ENCODE peak calls at places on chromosome 19, in nine cellular contexts. One of them, this sample, is unnamed.

GRCh38 chr19:4456843-4457653 is 546 bp downstream of the UBXN6 start:
- DNase-seq in mesothelial cell of epicardium: peak; percentile 75
- DNase-seq in HFF-Myc: no peak
- DNase-seq in epithelial cell of prostate: no peak
- DNase-seq in tibial artery: no peak
- DNase-seq in fibroblast of lung: peak; percentile 74
- DNase-seq in NCI-H446 treated with DMSO at 0.1 percent for 48 hours: no peak
- DNase-seq in NCI-H1105 treated with DMSO at 0.1 percent for 48 hours: peak; percentile 53
- DNase-seq in T-helper 17 cell: peak; percentile 35
- DNase-seq in this sample: no peak

GRCh38 chr19:40735003-40735771 is 15.1 kb downstream of the ACTMAP start:
- DNase-seq in NCI-H1105 treated with DMSO at 0.1 percent for 48 hours: no peak
- DNase-seq in HFF-Myc: no peak
- DNase-seq in fibroblast of lung: no peak
- DNase-seq in NCI-H446 treated with DMSO at 0.1 percent for 48 hours: no peak
- DNase-seq in epithelial cell of prostate: no peak
- DNase-seq in T-helper 17 cell: no peak
- DNase-seq in tibial artery: no peak
- DNase-seq in mesothelial cell of epicardium: no peak
- DNase-seq in this sample: no peak

GRCh38 chr19:15631817-15632216 is 8.9 kb upstream of the CYP4F3 start:
- DNase-seq in epithelial cell of prostate: no peak
- DNase-seq in mesothelial cell of epicardium: no peak
- DNase-seq in NCI-H1105 treated with DMSO at 0.1 percent for 48 hours: no peak
- DNase-seq in tibial artery: no peak
- DNase-seq in T-helper 17 cell: peak; percentile 30
- DNase-seq in HFF-Myc: no peak
- DNase-seq in NCI-H446 treated with DMSO at 0.1 percent for 48 hours: no peak
- DNase-seq in fibroblast of lung: no peak
- DNase-seq in this sample: no peak

GRCh38 chr19:5934779-5935472 is 20.9 kb downstream of the CAPS start:
- DNase-seq in NCI-H446 treated with DMSO at 0.1 percent for 48 hours: no peak
- DNase-seq in fibroblast of lung: peak; percentile 86
- DNase-seq in tibial artery: no peak
- DNase-seq in NCI-H1105 treated with DMSO at 0.1 percent for 48 hours: no peak
- DNase-seq in epithelial cell of prostate: no peak
- DNase-seq in T-helper 17 cell: no peak
- DNase-seq in mesothelial cell of epicardium: no peak
- DNase-seq in HFF-Myc: peak; percentile 75
- DNase-seq in this sample: no peak

GRCh38 chr19:11853358-11853757 is 4.8 kb downstream of the ZNF439 start:
- DNase-seq in tibial artery: no peak
- DNase-seq in HFF-Myc: no peak
- DNase-seq in fibroblast of lung: no peak
- DNase-seq in NCI-H446 treated with DMSO at 0.1 percent for 48 hours: no peak
- DNase-seq in mesothelial cell of epicardium: no peak
- DNase-seq in NCI-H1105 treated with DMSO at 0.1 percent for 48 hours: no peak
- DNase-seq in epithelial cell of prostate: no peak
- DNase-seq in T-helper 17 cell: no peak
- DNase-seq in this sample: no peak

GRCh38 chr19:45095496-45096413 is 2.8 kb downstream of the PPP1R37 start:
- DNase-seq in tibial artery: no peak
- DNase-seq in NCI-H1105 treated with DMSO at 0.1 percent for 48 hours: no peak
- DNase-seq in fibroblast of lung: no peak
- DNase-seq in NCI-H446 treated with DMSO at 0.1 percent for 48 hours: no peak
- DNase-seq in T-helper 17 cell: no peak
- DNase-seq in epithelial cell of prostate: no peak
- DNase-seq in mesothelial cell of epicardium: no peak
- DNase-seq in HFF-Myc: no peak
- DNase-seq in this sample: no peak

GRCh38 chr19:55080121-55080914 is 4.6 kb downstream of the EPS8L1 start:
- DNase-seq in epithelial cell of prostate: no peak
- DNase-seq in T-helper 17 cell: peak; percentile 29
- DNase-seq in mesothelial cell of epicardium: peak; percentile 56
- DNase-seq in HFF-Myc: no peak
- DNase-seq in tibial artery: no peak
- DNase-seq in NCI-H446 treated with DMSO at 0.1 percent for 48 hours: peak; percentile 74
- DNase-seq in fibroblast of lung: peak; percentile 59
- DNase-seq in NCI-H1105 treated with DMSO at 0.1 percent for 48 hours: peak; percentile 67
- DNase-seq in this sample: peak; percentile 86

GRCh38 chr19:6006896-6007295 is 29.0 kb upstream of the RANBP3 start:
- DNase-seq in fibroblast of lung: no peak
- DNase-seq in T-helper 17 cell: no peak
- DNase-seq in NCI-H446 treated with DMSO at 0.1 percent for 48 hours: no peak
- DNase-seq in mesothelial cell of epicardium: no peak
- DNase-seq in NCI-H1105 treated with DMSO at 0.1 percent for 48 hours: no peak
- DNase-seq in tibial artery: no peak
- DNase-seq in HFF-Myc: no peak
- DNase-seq in epithelial cell of prostate: no peak
- DNase-seq in this sample: no peak

GRCh38 chr19:3950871-3951861 is 18.3 kb downstream of the NMRK2 start:
- DNase-seq in tibial artery: peak; percentile 44
- DNase-seq in HFF-Myc: no peak
- DNase-seq in T-helper 17 cell: no peak
- DNase-seq in NCI-H446 treated with DMSO at 0.1 percent for 48 hours: no peak
- DNase-seq in epithelial cell of prostate: no peak
- DNase-seq in mesothelial cell of epicardium: no peak
- DNase-seq in fibroblast of lung: peak; percentile 9
- DNase-seq in NCI-H1105 treated with DMSO at 0.1 percent for 48 hours: no peak
- DNase-seq in this sample: no peak

GRCh38 chr19:39733841-39734240 is 4.0 kb downstream of the CLC start:
- DNase-seq in tibial artery: no peak
- DNase-seq in NCI-H446 treated with DMSO at 0.1 percent for 48 hours: no peak
- DNase-seq in HFF-Myc: no peak
- DNase-seq in epithelial cell of prostate: no peak
- DNase-seq in mesothelial cell of epicardium: no peak
- DNase-seq in fibroblast of lung: no peak
- DNase-seq in NCI-H1105 treated with DMSO at 0.1 percent for 48 hours: no peak
- DNase-seq in T-helper 17 cell: no peak
- DNase-seq in this sample: no peak

GRCh38 chr19:10260141-10260584 is 8.1 kb downstream of the MRPL4 start:
- DNase-seq in mesothelial cell of epicardium: no peak
- DNase-seq in NCI-H1105 treated with DMSO at 0.1 percent for 48 hours: no peak
- DNase-seq in tibial artery: no peak
- DNase-seq in epithelial cell of prostate: peak; percentile 75
- DNase-seq in NCI-H446 treated with DMSO at 0.1 percent for 48 hours: no peak
- DNase-seq in HFF-Myc: no peak
- DNase-seq in T-helper 17 cell: no peak
- DNase-seq in fibroblast of lung: no peak
- DNase-seq in this sample: peak; percentile 56